ENCODE peak calls at places on chromosomes 3 and 15, in eight cellular contexts. One of them, this sample, is unnamed.

GRCh38 chr15:63636518-63637061 is 39.4 kb downstream of the FBXL22 start:
- DNase-seq in mucosa of descending colon: no peak
- DNase-seq in tibial nerve: no peak
- DNase-seq in H9: no peak
- DNase-seq in SK-N-SH: no peak
- DNase-seq in sigmoid colon: no peak
- DNase-seq in lower lobe of right lung: no peak
- DNase-seq in left ventricle myocardium inferior: no peak
- DNase-seq in this sample: no peak

GRCh38 chr3:5275529-5275928 is 88.0 kb downstream of the EDEM1 start:
- DNase-seq in mucosa of descending colon: no peak
- DNase-seq in tibial nerve: no peak
- DNase-seq in H9: no peak
- DNase-seq in SK-N-SH: no peak
- DNase-seq in sigmoid colon: no peak
- DNase-seq in lower lobe of right lung: no peak
- DNase-seq in left ventricle myocardium inferior: no peak
- DNase-seq in this sample: no peak

GRCh38 chr3:42410362-42410761 is at the start of gene LYZL4:
- DNase-seq in mucosa of descending colon: no peak
- DNase-seq in tibial nerve: no peak
- DNase-seq in H9: no peak
- DNase-seq in SK-N-SH: no peak
- DNase-seq in sigmoid colon: no peak
- DNase-seq in lower lobe of right lung: no peak
- DNase-seq in left ventricle myocardium inferior: no peak
- DNase-seq in this sample: no peak

GRCh38 chr15:42772126-42772525 is 35.2 kb upstream of the CDAN1 start:
- DNase-seq in mucosa of descending colon: peak; percentile 15
- DNase-seq in tibial nerve: no peak
- DNase-seq in H9: no peak
- DNase-seq in SK-N-SH: no peak
- DNase-seq in sigmoid colon: peak; percentile 67
- DNase-seq in lower lobe of right lung: no peak
- DNase-seq in left ventricle myocardium inferior: peak; percentile 20
- DNase-seq in this sample: no peak

GRCh38 chr3:9347086-9347485 is 15.8 kb upstream of the THUMPD3 start:
- DNase-seq in mucosa of descending colon: no peak
- DNase-seq in tibial nerve: no peak
- DNase-seq in H9: no peak
- DNase-seq in SK-N-SH: no peak
- DNase-seq in sigmoid colon: no peak
- DNase-seq in lower lobe of right lung: no peak
- DNase-seq in left ventricle myocardium inferior: no peak
- DNase-seq in this sample: no peak

GRCh38 chr3:144112437-144112836 is 140.8 kb downstream of the DIPK2A start:
- DNase-seq in mucosa of descending colon: no peak
- DNase-seq in tibial nerve: no peak
- DNase-seq in H9: no peak
- DNase-seq in SK-N-SH: no peak
- DNase-seq in sigmoid colon: no peak
- DNase-seq in lower lobe of right lung: no peak
- DNase-seq in left ventricle myocardium inferior: no peak
- DNase-seq in this sample: no peak

GRCh38 chr3:99925584-99925983 is 107.9 kb downstream of the CMSS1 start:
- DNase-seq in mucosa of descending colon: peak; percentile 42
- DNase-seq in tibial nerve: peak; percentile 17
- DNase-seq in H9: no peak
- DNase-seq in SK-N-SH: peak; percentile 27
- DNase-seq in sigmoid colon: peak; percentile 79
- DNase-seq in lower lobe of right lung: peak; percentile 62
- DNase-seq in left ventricle myocardium inferior: peak; percentile 41
- DNase-seq in this sample: no peak

GRCh38 chr15:68776477-68777270 is 44.0 kb downstream of the ANP32A start:
- DNase-seq in mucosa of descending colon: no peak
- DNase-seq in tibial nerve: no peak
- DNase-seq in H9: no peak
- DNase-seq in SK-N-SH: no peak
- DNase-seq in sigmoid colon: no peak
- DNase-seq in lower lobe of right lung: no peak
- DNase-seq in left ventricle myocardium inferior: no peak
- DNase-seq in this sample: no peak

GRCh38 chr15:38652998-38653397 is 88.4 kb upstream of the RASGRP1 start:
- DNase-seq in mucosa of descending colon: peak; percentile 35
- DNase-seq in tibial nerve: no peak
- DNase-seq in H9: no peak
- DNase-seq in SK-N-SH: no peak
- DNase-seq in sigmoid colon: no peak
- DNase-seq in lower lobe of right lung: no peak
- DNase-seq in left ventricle myocardium inferior: no peak
- DNase-seq in this sample: no peak

GRCh38 chr15:66006986-66007385 is 137.7 kb downstream of the RAB11A start:
- DNase-seq in mucosa of descending colon: no peak
- DNase-seq in tibial nerve: no peak
- DNase-seq in H9: no peak
- DNase-seq in SK-N-SH: no peak
- DNase-seq in sigmoid colon: no peak
- DNase-seq in lower lobe of right lung: no peak
- DNase-seq in left ventricle myocardium inferior: no peak
- DNase-seq in this sample: no peak

GRCh38 chr15:77143191-77143590 is 72.3 kb upstream of the TSPAN3 start:
- DNase-seq in mucosa of descending colon: no peak
- DNase-seq in tibial nerve: no peak
- DNase-seq in H9: no peak
- DNase-seq in SK-N-SH: no peak
- DNase-seq in sigmoid colon: no peak
- DNase-seq in lower lobe of right lung: no peak
- DNase-seq in left ventricle myocardium inferior: no peak
- DNase-seq in this sample: no peak
- H3K4me1 ChIP-seq in mucosa of descending colon: no peaks in the 10 kb centered on the region
- H3K4me1 ChIP-seq in tibial nerve: peaks cover 25% of the 10 kb centered on the region
- H3K4me1 ChIP-seq in H9: no peaks in the 10 kb centered on the region
- H3K4me1 ChIP-seq in SK-N-SH: peaks cover 3% of the 10 kb centered on the region
- H3K4me1 ChIP-seq in sigmoid colon: peaks cover 11% of the 10 kb centered on the region
- H3K4me1 ChIP-seq in lower lobe of right lung: peaks cover 16% of the 10 kb centered on the region
- H3K4me1 ChIP-seq in left ventricle myocardium inferior: peaks cover 6% of the 10 kb centered on the region
- H3K4me1 ChIP-seq in this sample: no peaks in the 10 kb centered on the region

DNA sequence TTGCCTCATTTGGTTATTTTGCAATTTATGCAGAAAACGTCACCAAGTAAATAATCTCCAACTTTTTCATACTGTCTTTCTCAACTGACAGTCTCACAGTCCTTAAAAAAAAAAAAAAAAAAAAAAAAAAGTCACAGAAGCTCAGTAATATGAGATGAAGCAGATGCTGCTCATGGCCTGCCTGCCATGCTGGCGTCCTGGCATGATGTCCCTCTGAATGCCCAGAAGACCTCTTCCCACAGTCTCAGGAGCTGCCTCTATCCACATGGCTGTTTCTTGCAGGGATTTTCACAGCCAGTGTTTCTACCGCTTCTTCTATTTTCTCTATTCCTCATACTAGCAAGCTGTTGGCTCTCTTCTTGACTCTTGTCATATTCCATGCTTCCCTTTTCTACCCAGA is 87.7 kb downstream of the TGFBR2 start:
- DNase-seq in mucosa of descending colon: no peak
- DNase-seq in tibial nerve: no peak
- DNase-seq in H9: no peak
- DNase-seq in SK-N-SH: no peak
- DNase-seq in sigmoid colon: no peak
- DNase-seq in lower lobe of right lung: no peak
- DNase-seq in left ventricle myocardium inferior: no peak
- DNase-seq in this sample: no peak
- H3K4me1 ChIP-seq in mucosa of descending colon: peaks cover 9% of the 10 kb centered on the region
- H3K4me1 ChIP-seq in tibial nerve: peaks cover 80% of the 10 kb centered on the region
- H3K4me1 ChIP-seq in H9: peaks cover 6% of the 10 kb centered on the region
- H3K4me1 ChIP-seq in SK-N-SH: peaks cover 22% of the 10 kb centered on the region
- H3K4me1 ChIP-seq in sigmoid colon: peaks cover 53% of the 10 kb centered on the region
- H3K4me1 ChIP-seq in lower lobe of right lung: peaks cover 45% of the 10 kb centered on the region
- H3K4me1 ChIP-seq in left ventricle myocardium inferior: peaks cover 84% of the 10 kb centered on the region
- H3K4me1 ChIP-seq in this sample: peaks cover 64% of the 10 kb centered on the region

GRCh38 chr3:37970802-37971201 is 19.8 kb upstream of the VILL start:
- DNase-seq in mucosa of descending colon: no peak
- DNase-seq in tibial nerve: no peak
- DNase-seq in H9: no peak
- DNase-seq in SK-N-SH: no peak
- DNase-seq in sigmoid colon: no peak
- DNase-seq in lower lobe of right lung: no peak
- DNase-seq in left ventricle myocardium inferior: no peak
- DNase-seq in this sample: no peak

GRCh38 chr3:37973250-37974054 is 17.1 kb upstream of the VILL start:
- DNase-seq in mucosa of descending colon: no peak
- DNase-seq in tibial nerve: no peak
- DNase-seq in H9: no peak
- DNase-seq in SK-N-SH: no peak
- DNase-seq in sigmoid colon: peak; percentile 84
- DNase-seq in lower lobe of right lung: no peak
- DNase-seq in left ventricle myocardium inferior: no peak
- DNase-seq in this sample: no peak

GRCh38 chr3:37971467-37971866 is 19.1 kb upstream of the VILL start:
- DNase-seq in mucosa of descending colon: no peak
- DNase-seq in tibial nerve: no peak
- DNase-seq in H9: no peak
- DNase-seq in SK-N-SH: no peak
- DNase-seq in sigmoid colon: no peak
- DNase-seq in lower lobe of right lung: no peak
- DNase-seq in left ventricle myocardium inferior: no peak
- DNase-seq in this sample: no peak

GRCh38 chr3:37974928-37975223 is 15.7 kb upstream of the VILL start:
- DNase-seq in mucosa of descending colon: no peak
- DNase-seq in tibial nerve: no peak
- DNase-seq in H9: no peak
- DNase-seq in SK-N-SH: no peak
- DNase-seq in sigmoid colon: no peak
- DNase-seq in lower lobe of right lung: no peak
- DNase-seq in left ventricle myocardium inferior: no peak
- DNase-seq in this sample: no peak

DNA sequence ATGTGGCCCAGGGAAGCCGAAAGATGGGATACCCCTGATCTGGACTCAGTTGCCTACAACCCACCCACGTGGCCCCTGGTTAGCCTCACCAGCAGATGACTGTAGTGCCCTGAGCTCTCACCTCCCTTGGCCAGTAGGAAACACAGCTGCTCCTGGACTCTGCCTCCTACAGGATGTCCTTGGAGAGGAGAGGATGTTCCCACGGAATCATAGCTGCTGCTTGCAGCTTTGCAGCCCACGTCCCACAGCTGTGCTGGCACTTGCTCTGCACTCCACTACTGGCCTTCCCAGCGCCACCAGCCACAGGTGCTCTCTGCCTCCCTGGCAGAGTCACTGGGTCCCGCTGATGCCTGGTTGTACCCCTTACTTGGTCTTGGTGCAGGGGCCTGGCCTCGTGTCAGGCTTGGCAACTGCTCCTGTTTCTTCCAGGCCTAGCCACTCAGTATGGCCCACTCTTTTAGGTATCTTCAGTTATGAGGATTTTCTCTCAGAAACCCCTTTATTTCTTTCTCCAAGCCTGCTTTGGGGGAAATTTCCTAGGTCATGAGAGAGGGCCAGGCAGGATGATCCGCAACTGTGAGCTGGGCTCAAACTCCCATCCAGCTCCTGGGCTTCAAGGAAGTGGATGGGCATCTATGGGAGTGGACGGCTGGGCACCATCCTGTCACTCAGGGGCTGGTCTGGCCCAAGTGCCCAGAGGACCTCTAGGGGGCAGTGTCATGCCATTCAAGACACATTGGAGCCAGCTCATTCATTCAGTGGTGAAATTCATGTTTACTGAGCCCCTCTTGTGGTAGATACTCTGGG is 16.3 kb upstream of the VILL start:
- DNase-seq in mucosa of descending colon: peak; percentile 88
- DNase-seq in tibial nerve: no peak
- DNase-seq in H9: peak; percentile 83
- DNase-seq in SK-N-SH: peak; percentile 78
- DNase-seq in sigmoid colon: no peak
- DNase-seq in lower lobe of right lung: peak; percentile 78
- DNase-seq in left ventricle myocardium inferior: peak; percentile 46
- DNase-seq in this sample: no peak
- H3K4me1 ChIP-seq in mucosa of descending colon: no peaks in the 10 kb centered on the region
- H3K4me1 ChIP-seq in tibial nerve: peaks cover 8% of the 10 kb centered on the region
- H3K4me1 ChIP-seq in H9: no peaks in the 10 kb centered on the region
- H3K4me1 ChIP-seq in SK-N-SH: no peaks in the 10 kb centered on the region
- H3K4me1 ChIP-seq in sigmoid colon: no peaks in the 10 kb centered on the region
- H3K4me1 ChIP-seq in lower lobe of right lung: peaks cover 6% of the 10 kb centered on the region
- H3K4me1 ChIP-seq in left ventricle myocardium inferior: peaks cover 15% of the 10 kb centered on the region
- H3K4me1 ChIP-seq in this sample: no peaks in the 10 kb centered on the region

GRCh38 chr3:66755924-66756323 is 242.2 kb upstream of the KBTBD8 start:
- DNase-seq in mucosa of descending colon: no peak
- DNase-seq in tibial nerve: no peak
- DNase-seq in H9: no peak
- DNase-seq in SK-N-SH: no peak
- DNase-seq in sigmoid colon: no peak
- DNase-seq in lower lobe of right lung: no peak
- DNase-seq in left ventricle myocardium inferior: no peak
- DNase-seq in this sample: no peak
- H3K4me1 ChIP-seq in mucosa of descending colon: no peaks in the 10 kb centered on the region
- H3K4me1 ChIP-seq in tibial nerve: no peaks in the 10 kb centered on the region
- H3K4me1 ChIP-seq in H9: no peaks in the 10 kb centered on the region
- H3K4me1 ChIP-seq in SK-N-SH: no peaks in the 10 kb centered on the region
- H3K4me1 ChIP-seq in sigmoid colon: peaks cover 24% of the 10 kb centered on the region
- H3K4me1 ChIP-seq in lower lobe of right lung: no peaks in the 10 kb centered on the region
- H3K4me1 ChIP-seq in left ventricle myocardium inferior: peaks cover 1% of the 10 kb centered on the region
- H3K4me1 ChIP-seq in this sample: no peaks in the 10 kb centered on the region

DNA sequence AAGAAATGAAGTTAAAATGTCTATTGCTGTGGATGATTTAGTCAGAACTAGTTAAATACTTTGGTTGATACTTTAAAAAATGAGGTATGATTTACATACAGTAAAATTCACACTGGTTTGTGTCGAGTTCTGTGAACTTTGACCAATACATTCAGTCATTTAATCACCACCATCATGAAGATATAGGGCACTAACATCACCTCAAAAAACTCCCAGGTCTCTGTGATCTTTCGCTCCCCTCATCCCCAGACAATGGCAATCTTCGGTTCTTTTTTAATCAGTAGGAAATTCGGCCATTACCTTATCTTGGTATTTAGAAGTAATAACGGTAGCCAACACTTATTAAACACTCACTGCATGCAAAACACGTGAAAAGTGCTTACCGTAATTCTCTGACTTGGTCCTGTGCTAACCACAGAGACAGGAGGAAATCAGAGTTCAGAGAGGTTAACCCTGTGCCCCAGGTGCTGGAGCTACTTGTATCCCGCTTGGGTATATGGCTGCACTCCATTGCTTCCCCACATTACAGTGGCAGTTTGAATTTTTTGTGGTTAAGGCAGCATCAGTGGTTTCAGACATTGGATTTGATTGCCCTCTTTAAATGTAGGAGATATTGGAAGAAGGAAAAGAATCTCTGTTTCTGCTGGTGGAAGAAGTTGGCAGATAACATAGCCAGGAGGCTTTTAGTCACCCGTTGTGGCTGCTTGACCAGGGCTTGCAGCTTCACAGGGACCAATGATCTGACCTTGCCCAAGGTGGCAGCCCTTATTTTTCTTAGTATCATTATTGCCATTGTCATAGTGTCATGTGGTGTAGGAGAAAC is 4.2 kb downstream of the PLCL2 start:
- DNase-seq in mucosa of descending colon: no peak
- DNase-seq in tibial nerve: no peak
- DNase-seq in H9: no peak
- DNase-seq in SK-N-SH: no peak
- DNase-seq in sigmoid colon: no peak
- DNase-seq in lower lobe of right lung: no peak
- DNase-seq in left ventricle myocardium inferior: no peak
- DNase-seq in this sample: no peak
- H3K4me1 ChIP-seq in mucosa of descending colon: peaks cover 4% of the 10 kb centered on the region
- H3K4me1 ChIP-seq in tibial nerve: peaks cover 57% of the 10 kb centered on the region
- H3K4me1 ChIP-seq in H9: peaks cover 7% of the 10 kb centered on the region
- H3K4me1 ChIP-seq in SK-N-SH: peaks cover 10% of the 10 kb centered on the region
- H3K4me1 ChIP-seq in sigmoid colon: peaks cover 12% of the 10 kb centered on the region
- H3K4me1 ChIP-seq in lower lobe of right lung: peaks cover 28% of the 10 kb centered on the region
- H3K4me1 ChIP-seq in left ventricle myocardium inferior: peaks cover 92% of the 10 kb centered on the region
- H3K4me1 ChIP-seq in this sample: peaks cover 61% of the 10 kb centered on the region

This sample was measured in right atrium auricular region.